ENCODE peak calls at places on chromosomes 5 and 9, in ten cellular contexts. T is heart left ventricle, U is brain microvascular endothelial cell, Y is uterus, I is body of pancreas, S is mammary epithelial cell, G is A673, F is fibroblast of the aortic adventitia, W is epithelial cell of esophagus, A is choroid plexus epithelial cell. Q is an unnamed sample.
A peak's percentile ranks its signal among the peaks of the same experiment; 100 is the strongest.

GRCh38 chr9:91071185-91071990 is 269.8 kb downstream of the SYK start:
- DNase-seq in T (no peak), U (peak; percentile 96), Y (no peak), I (no peak), S (peak; percentile 70), G (no peak), F (peak; percentile 73), W (peak; percentile 95), A (peak; percentile 90), Q (no peak)

GRCh38 chr5:111278824-111279504 is 54.8 kb downstream of the CAMK4 start:
- DNase-seq in T (peak; percentile 11), U (peak; percentile 51), Y (no peak), I (peak; percentile 60), S (peak; percentile 35), G (peak; percentile 72), F (peak; percentile 44), W (peak; percentile 73), A (peak; percentile 68), Q (peak; percentile 49)

GRCh38 chr5:80711938-80712337 is 57.2 kb upstream of the DHFR start:
- DNase-seq in T (no peak), U (peak; percentile 11), Y (no peak), I (no peak), S (peak; percentile 10), G (peak; percentile 72), F (peak; percentile 21), W (peak; percentile 39), A (peak; percentile 59), Q (no peak)

GRCh38 chr9:114282104-114282485 is 40.8 kb upstream of the ORM1 start:
- DNase-seq in T (peak; percentile 6), U (no peak), Y (peak; percentile 17), I (no peak), S (no peak), G (no peak), F (no peak), W (no peak), A (no peak), Q (peak; percentile 10)

GRCh38 chr9:110802416-110803035 is 133.9 kb downstream of the MUSK start:
- DNase-seq in T (no peak), U (no peak), Y (no peak), I (peak; percentile 5), S (no peak), G (no peak), F (peak; percentile 96), W (no peak), A (peak; percentile 82), Q (no peak)

GRCh38 chr5:96026334-96027065 is 64.8 kb upstream of the ELL2 start:
- DNase-seq in T (no peak), U (peak; percentile 51), Y (no peak), I (no peak), S (peak; percentile 91), G (no peak), F (peak; percentile 62), W (peak; percentile 82), A (no peak), Q (no peak)

GRCh38 chr5:113246371-113246870 is 188.4 kb downstream of the TSSK1B start:
- DNase-seq in T (peak; percentile 26), U (peak; percentile 31), Y (peak; percentile 41), I (peak; percentile 13), S (no peak), G (no peak), F (peak; percentile 92), W (no peak), A (peak; percentile 69), Q (no peak)

GRCh38 chr5:39570418-39571027 is 145.7 kb upstream of the DAB2 start:
- DNase-seq in T (no peak), U (peak; percentile 14), Y (no peak), I (no peak), S (peak; percentile 28), G (peak; percentile 65), F (peak; percentile 80), W (peak; percentile 55), A (peak; percentile 77), Q (no peak)

GRCh38 chr5:889075-889710 is 3.4 kb downstream of the BRD9 start:
- DNase-seq in T (no peak), U (no peak), Y (no peak), I (no peak), S (no peak), G (no peak), F (no peak), W (no peak), A (no peak), Q (no peak)

GRCh38 chr9:99825158-99826046 is 3.7 kb downstream of the NR4A3 start:
- DNase-seq in T (no peak), U (no peak), Y (no peak), I (no peak), S (no peak), G (no peak), F (no peak), W (no peak), A (no peak), Q (no peak)

GRCh38 chr5:138466900-138467710 is 1.8 kb downstream of the EGR1 start:
- DNase-seq in T (no peak), U (no peak), Y (peak; percentile 38), I (peak; percentile 29), S (peak; percentile 30), G (peak; percentile 33), F (peak; percentile 57), W (no peak), A (peak; percentile 20), Q (no peak)
- H3K4me3 ChIP-seq in T (peak overlapping the region; percentile 94), U (peak overlapping the region; percentile 95), Y (peak overlapping the region; percentile 69), I (no peak overlapping the region), S (peak overlapping the region; percentile 77), G (peak overlapping the region; percentile 86), F (peak overlapping the region; percentile 84), W (peak overlapping the region; percentile 97), A (peak overlapping the region; percentile 83), Q (peak overlapping the region; percentile 91)

DNA sequence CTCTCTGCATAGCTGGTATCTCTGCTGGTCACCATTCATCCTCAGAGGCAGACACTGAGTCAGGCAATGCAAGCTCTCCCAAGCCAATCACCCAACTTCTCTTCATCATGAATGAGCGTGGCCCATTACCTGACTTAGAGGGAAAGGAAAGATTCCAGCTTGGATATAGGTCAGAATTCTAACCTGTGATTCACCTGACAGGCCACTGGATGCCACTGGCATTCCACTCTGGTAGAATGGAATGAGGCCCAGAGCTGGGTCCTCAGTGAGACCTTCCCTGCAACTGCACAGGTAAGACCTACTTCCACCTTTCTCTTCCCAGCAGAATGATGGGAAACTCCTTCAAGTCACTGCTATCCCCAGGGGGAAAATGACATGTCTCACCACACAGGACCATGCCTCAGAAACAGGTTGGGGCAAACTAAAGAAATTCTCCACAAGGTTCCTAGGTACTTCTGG is 62.1 kb downstream of the SUSD1 start:
- DNase-seq in T (no peak), U (peak; percentile 64), Y (no peak), I (peak; percentile 59), S (peak; percentile 85), G (peak; percentile 30), F (no peak), W (peak; percentile 82), A (peak; percentile 47), Q (no peak)
- TF ChIP-seq CTCF in T (peak; percentile 36), U (peak; percentile 57), Y (peak; percentile 5), I (peak; percentile 54), S (peak; percentile 89), G (peak; percentile 46), F (peak; percentile 29), W (peak; percentile 87), A (peak; percentile 59), Q (peak; percentile 48)

DNA sequence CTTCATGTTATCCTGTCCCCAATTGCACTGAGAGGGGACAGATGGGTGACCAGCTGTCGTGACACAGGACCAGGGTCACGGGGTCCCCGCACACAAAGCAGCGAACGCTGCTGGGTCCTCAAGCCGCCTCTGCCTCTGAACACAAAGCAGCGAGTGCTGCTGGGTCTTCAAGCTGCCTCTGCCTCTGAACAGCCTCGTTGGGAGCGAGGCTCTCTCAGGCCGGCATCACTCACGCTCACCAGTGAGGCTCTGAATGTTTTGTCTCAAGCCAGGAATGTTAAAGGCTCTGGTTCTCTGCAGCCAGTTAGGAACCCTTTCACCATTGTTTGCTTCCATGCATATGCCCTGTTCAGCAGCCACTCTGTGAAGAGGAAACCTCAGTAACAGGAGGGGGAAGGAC is 82.7 kb upstream of the TAF11L2 start:
- DNase-seq in T (no peak), U (no peak), Y (no peak), I (no peak), S (no peak), G (no peak), F (no peak), W (no peak), A (no peak), Q (no peak)
- H3K4me3 ChIP-seq in T (no peak overlapping the region), U (no peak overlapping the region), Y (no peak overlapping the region), I (no peak overlapping the region), S (no peak overlapping the region), G (no peak overlapping the region), F (no peak overlapping the region), W (no peak overlapping the region), A (no peak overlapping the region), Q (no peak overlapping the region)

DNA sequence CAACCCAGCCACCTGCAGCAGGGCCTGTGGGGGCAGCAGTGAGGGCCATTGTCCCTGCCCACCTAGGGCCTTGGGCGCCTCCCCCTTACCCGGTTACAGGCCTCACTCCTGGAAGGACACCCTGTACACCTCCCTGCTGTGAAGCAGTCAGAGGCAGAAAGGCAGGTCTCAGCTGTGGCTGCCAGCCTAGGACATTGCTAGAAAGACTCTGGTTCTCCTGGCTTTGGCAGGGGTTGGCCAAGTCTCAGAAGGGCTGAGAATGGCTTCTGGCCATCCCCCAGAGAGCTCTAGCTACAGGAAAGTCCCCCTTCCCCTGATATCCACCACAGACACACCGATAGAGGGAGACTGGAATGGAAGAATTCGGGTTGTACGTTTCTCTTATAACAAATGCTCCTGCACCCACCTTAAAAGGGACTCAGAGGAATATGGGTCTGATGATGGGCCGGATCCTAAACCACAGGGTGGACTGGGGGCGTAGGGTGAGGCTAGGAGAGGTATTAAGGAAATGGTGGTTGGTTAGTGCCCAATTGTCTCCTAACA is 2.4 kb downstream of the DNAJB5 start:
- DNase-seq in T (peak; percentile 53), U (no peak), Y (peak; percentile 43), I (no peak), S (no peak), G (no peak), F (no peak), W (peak; percentile 56), A (peak; percentile 45), Q (peak; percentile 64)
- TF ChIP-seq CTCF in T (no peak), U (peak; percentile 25), Y (peak; percentile 1), I (no peak), S (peak; percentile 30), G (no peak), F (peak; percentile 7), W (no peak), A (peak; percentile 14), Q (peak; percentile 23)